ENCODE peak calls at places on chromosome 7, in nine cellular contexts. I is stimulated activated CD4-positive, alpha-beta T cell treated with anti-CD3 and anti-CD28 coated beads, Interleukin-4, amount 100 ng/mL, for 4 hours; S is T-helper 9 cell; R is T-helper 2 cell; O is amygdala; Y is stimulated activated naive CD8-positive, alpha-beta T cell treated with anti-CD3 and anti-CD28 coated beads, Interleukin-15, amount 100 ng/mL, for 72 hours; C is NCI-H1436; H is mesothelial cell of epicardium; M is PC-9. K is an unnamed sample.

GRCh38 chr7:56081626-56082340 is 11.0 kb downstream of the PHKG1 start:
- DNase-seq in C (no peak), H (no peak), Y (no peak), O (no peak), S (no peak), R (no peak), I (no peak), M (no peak), K (no peak)

GRCh38 chr7:41877118-41877517 is 174.2 kb upstream of the INHBA start:
- DNase-seq in I (no peak), Y (no peak), C (no peak), R (no peak), O (no peak), S (no peak), H (no peak), M (no peak), K (no peak)

GRCh38 chr7:129465080-129465479 is 30.8 kb downstream of the STRIP2 start:
- DNase-seq in C (no peak), S (no peak), H (no peak), I (no peak), Y (no peak), O (no peak), M (no peak), R (no peak), K (no peak)

GRCh38 chr7:5177060-5177459 is 13.0 kb upstream of the WIPI2 start:
- DNase-seq in H (no peak), O (peak; percentile 31), C (peak; percentile 18), R (no peak), M (peak; percentile 54), I (no peak), S (no peak), Y (no peak), K (no peak)

GRCh38 chr7:128036226-128036940 is 5.1 kb upstream of the LRRC4 start:
- DNase-seq in R (no peak), O (no peak), C (no peak), S (no peak), I (no peak), H (no peak), M (no peak), Y (no peak), K (no peak)

GRCh38 chr7:43784030-43785001 is 25.8 kb downstream of the BLVRA start:
- DNase-seq in R (peak; percentile 63), M (no peak), H (no peak), Y (peak; percentile 21), S (no peak), C (no peak), O (no peak), I (peak; percentile 24), K (no peak)

GRCh38 chr7:54837761-54838539 is 78.9 kb upstream of the SEC61G start:
- DNase-seq in S (no peak), Y (no peak), R (no peak), M (peak; percentile 72), H (no peak), I (no peak), C (no peak), O (no peak), K (no peak)

GRCh38 chr7:114941692-114942091 is 19.8 kb downstream of the MDFIC start:
- DNase-seq in I (no peak), S (no peak), R (no peak), H (no peak), M (no peak), Y (no peak), O (no peak), C (no peak), K (no peak)

GRCh38 chr7:99125505-99125865 is 18.4 kb downstream of the SMURF1 start:
- DNase-seq in M (peak; percentile 48), I (no peak), O (no peak), C (no peak), H (no peak), R (no peak), S (no peak), Y (no peak), K (no peak)

GRCh38 chr7:51774178-51774577 is 457.6 kb upstream of the COBL start:
- DNase-seq in Y (no peak), S (no peak), R (no peak), C (no peak), H (no peak), M (no peak), I (no peak), O (no peak), K (no peak)

GRCh38 chr7:150982348-150982747 is 4.2 kb upstream of the KCNH2 start:
- DNase-seq in C (no peak), R (no peak), Y (no peak), M (no peak), S (no peak), H (no peak), I (no peak), O (peak; percentile 84), K (no peak)

GRCh38 chr7:901388-902154 is 25.2 kb downstream of the GET4 start:
- DNase-seq in I (peak; percentile 27), H (no peak), O (peak; percentile 79), M (peak; percentile 70), C (peak; percentile 81), R (no peak), Y (no peak), S (peak; percentile 34), K (peak; percentile 37)

GRCh38 chr7:51328351-51328801 is 11.8 kb upstream of the COBL start:
- DNase-seq in C (no peak), H (no peak), I (no peak), M (no peak), O (no peak), Y (no peak), S (no peak), R (no peak), K (no peak)

GRCh38 chr7:49775065-49775948 is 1.9 kb downstream of the VWC2 start:
- DNase-seq in H (peak; percentile 27), Y (no peak), C (no peak), M (no peak), S (no peak), R (no peak), O (no peak), I (no peak), K (no peak)

GRCh38 chr7:120259382-120259781 is 13.6 kb upstream of the KCND2 start:
- DNase-seq in M (no peak), C (no peak), H (no peak), O (no peak), I (no peak), S (no peak), R (no peak), Y (no peak), K (no peak)

GRCh38 chr7:17506090-17506489 is 207.6 kb downstream of the AHR start:
- DNase-seq in I (no peak), Y (no peak), R (no peak), S (no peak), M (peak; percentile 36), C (no peak), H (no peak), O (no peak), K (no peak)

GRCh38 chr7:143181349-143181748 is 1.9 kb upstream of the TAS2R39 start:
- DNase-seq in M (no peak), C (no peak), H (no peak), I (no peak), R (no peak), O (no peak), Y (no peak), S (no peak), K (no peak)

GRCh38 chr7:4738711-4739527 is 36.5 kb upstream of the AP5Z1 start:
- DNase-seq in M (no peak), I (peak; percentile 31), H (no peak), C (no peak), O (no peak), S (no peak), R (no peak), Y (no peak), K (no peak)

GRCh38 chr7:130430841-130431713 is 9.7 kb downstream of the CEP41 start:
- DNase-seq in R (no peak), C (peak; percentile 31), O (no peak), S (no peak), M (no peak), Y (no peak), I (no peak), H (no peak), K (no peak)

GRCh38 chr7:105876091-105876963 is at the start of gene ATXN7L1:
- DNase-seq in C (peak; percentile 95), M (peak; percentile 86), R (peak; percentile 94), H (peak; percentile 94), Y (peak; percentile 88), S (peak; percentile 92), O (peak; percentile 93), I (peak; percentile 89), K (peak; percentile 80)

GRCh38 chr7:80199072-80199471 is 64.4 kb downstream of the GNAI1 start:
- DNase-seq in R (no peak), I (no peak), C (no peak), Y (no peak), O (no peak), S (no peak), M (no peak), H (no peak), K (no peak)

GRCh38 chr7:15130666-15131541 is 228.4 kb upstream of the DGKB start:
- DNase-seq in H (no peak), O (no peak), C (no peak), R (no peak), M (peak; percentile 74), Y (no peak), I (no peak), S (no peak), K (no peak)

GRCh38 chr7:43215061-43215460 is 102.6 kb downstream of the HECW1 start:
- DNase-seq in C (no peak), Y (no peak), H (no peak), S (no peak), O (no peak), I (no peak), M (no peak), R (no peak), K (no peak)

GRCh38 chr7:92244803-92245486 is 769 bp downstream of the KRIT1 start:
- DNase-seq in H (no peak), R (peak; percentile 34), M (no peak), S (no peak), I (peak; percentile 12), C (no peak), Y (no peak), O (no peak), K (peak; percentile 13)

GRCh38 chr7:20374391-20374790 is 43.7 kb downstream of the ITGB8 start:
- DNase-seq in R (no peak), C (no peak), O (no peak), S (no peak), H (no peak), I (no peak), M (no peak), Y (no peak), K (no peak)

GRCh38 chr7:44193011-44193802 is 4.0 kb upstream of the GCK start:
- DNase-seq in O (no peak), R (no peak), I (no peak), M (no peak), C (no peak), H (no peak), S (no peak), Y (no peak), K (no peak)

K was measured in activated T-helper 1 cell treated with anti-CD3 and anti-CD28 coated beads, Interleukin-12 subunit alpha, Interleukin-12 subunit beta, Interleukin-2, Interleukin-4 antibody, amounts not matched to agents 30 ng/mL and 10 ng/mL and 1 ng/mL, durations not matched to agents 14 hours and 24 hours and 36 hours.